ENCODE peak calls at places on chromosomes 6 and 20, in seven cellular contexts. Z is ovary, D is lower leg skin, X is testis, N is transverse colon, B is heart left ventricle, Q is sigmoid colon. F is an unnamed sample.

GRCh38 chr6:139323511-139324445 is 32.0 kb upstream of the TXLNB start:
- DNase-seq in D (peak; percentile 93), Q (peak; percentile 90), Z (peak; percentile 75), X (peak; percentile 78), N (peak; percentile 81), B (peak; percentile 78), F (peak; percentile 94)

GRCh38 chr20:35604444-35604750 is 11.2 kb upstream of the SPAG4 start:
- DNase-seq in Q (peak; percentile 60), Z (no peak), B (no peak), N (peak; percentile 65), X (no peak), D (no peak), F (no peak)

GRCh38 chr6:111573118-111573883 is 32.4 kb downstream of the TRAF3IP2 start:
- DNase-seq in N (no peak), B (no peak), Q (peak; percentile 73), X (peak; percentile 46), Z (peak; percentile 41), D (no peak), F (no peak)

GRCh38 chr6:164753517-164753916 is 555.9 kb downstream of the C6orf118 start:
- DNase-seq in X (no peak), N (no peak), D (no peak), Z (no peak), Q (no peak), B (no peak), F (peak; percentile 60)

GRCh38 chr6:19851273-19852089 is 14.3 kb downstream of the ID4 start:
- DNase-seq in N (peak; percentile 14), Q (no peak), X (peak; percentile 59), Z (no peak), D (no peak), B (no peak), F (no peak)

GRCh38 chr6:10205892-10206291 is 209.0 kb downstream of the TFAP2A start:
- DNase-seq in D (no peak), Q (no peak), Z (no peak), N (no peak), B (no peak), X (no peak), F (no peak)

GRCh38 chr20:7879883-7880282 is 60.4 kb downstream of the HAO1 start:
- DNase-seq in N (no peak), X (no peak), B (no peak), D (no peak), Q (no peak), Z (no peak), F (no peak)

GRCh38 chr20:50281831-50282591 is 91.4 kb downstream of the CEBPB start:
- DNase-seq in D (no peak), X (no peak), Q (no peak), N (no peak), Z (peak; percentile 41), B (no peak), F (no peak)

GRCh38 chr6:1176595-1176994 is 135.3 kb upstream of the FOXQ1 start:
- DNase-seq in X (no peak), D (no peak), Q (no peak), B (no peak), N (no peak), Z (no peak), F (no peak)

GRCh38 chr6:101226677-101227135 is 166.8 kb upstream of the GRIK2 start:
- DNase-seq in B (no peak), X (peak; percentile 29), Q (no peak), N (no peak), Z (no peak), D (no peak), F (no peak)

GRCh38 chr6:115887887-115888286 is 172.8 kb downstream of the FRK start:
- DNase-seq in Z (no peak), Q (no peak), B (no peak), D (no peak), N (no peak), X (no peak), F (no peak)

GRCh38 chr6:136753624-136754023 is 38.7 kb downstream of the MAP3K5 start:
- DNase-seq in D (no peak), X (no peak), Z (no peak), B (no peak), Q (no peak), N (peak; percentile 31), F (no peak)

GRCh38 chr6:136751991-136752390 is 40.3 kb downstream of the MAP3K5 start:
- DNase-seq in Z (no peak), Q (no peak), X (no peak), B (no peak), N (no peak), D (no peak), F (no peak)

GRCh38 chr6:136750821-136751220 is 41.5 kb downstream of the MAP3K5 start:
- DNase-seq in D (no peak), Q (no peak), N (no peak), B (no peak), X (no peak), Z (no peak), F (no peak)

GRCh38 chr6:136752554-136752953 is 39.7 kb downstream of the MAP3K5 start:
- DNase-seq in D (no peak), Q (no peak), N (peak; percentile 35), B (no peak), X (no peak), Z (no peak), F (no peak)

GRCh38 chr6:136751478-136751956 is 40.8 kb downstream of the MAP3K5 start:
- DNase-seq in Z (no peak), D (no peak), Q (no peak), B (no peak), N (peak; percentile 31), X (no peak), F (no peak)
- H3K4me3 ChIP-seq in Z (no peak overlapping the region), D (no peak overlapping the region), Q (no peak overlapping the region), B (no peak overlapping the region), N (no peak overlapping the region), X (no peak overlapping the region), F (no peak overlapping the region)

DNA sequence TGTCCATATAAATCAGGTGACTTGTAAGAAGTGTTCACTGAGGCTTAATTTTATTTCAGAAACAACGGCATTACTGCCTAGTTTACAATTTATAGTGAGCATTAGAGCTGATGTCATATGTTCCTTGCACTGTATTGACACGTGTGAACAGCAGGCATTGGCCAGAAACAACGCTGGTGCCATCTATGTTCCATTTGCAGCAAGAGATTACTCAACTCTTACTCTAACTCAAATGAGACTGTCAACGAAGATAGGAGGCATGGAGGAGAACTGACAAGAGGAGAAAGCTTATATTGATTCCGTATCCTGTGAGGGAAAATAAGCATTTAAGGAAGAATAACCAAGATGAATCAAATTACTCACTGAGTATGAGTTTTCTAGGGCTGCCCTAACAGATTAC is 48.4 kb downstream of the MTFR2 start:
- DNase-seq in X (no peak), D (no peak), Q (no peak), Z (no peak), N (no peak), B (no peak), F (no peak)
- TF ChIP-seq CTCF in X (no peak), D (no peak), Q (no peak), Z (no peak), N (no peak), B (no peak), F (no peak)

GRCh38 chr6:105591053-105591452 is 188.2 kb upstream of the PREP start:
- DNase-seq in X (no peak), Z (no peak), N (no peak), D (no peak), Q (no peak), B (no peak), F (no peak)

GRCh38 chr6:105594272-105594671 is 191.4 kb upstream of the PREP start:
- DNase-seq in Q (no peak), Z (no peak), D (no peak), B (no peak), N (no peak), X (no peak), F (no peak)

GRCh38 chr6:105593805-105594231 is 190.9 kb upstream of the PREP start:
- DNase-seq in X (no peak), N (no peak), B (no peak), Q (no peak), D (no peak), Z (no peak), F (no peak)

GRCh38 chr6:105593056-105593455 is 190.2 kb upstream of the PREP start:
- DNase-seq in Z (no peak), D (no peak), B (no peak), Q (no peak), N (no peak), X (no peak), F (no peak)

GRCh38 chr6:105592329-105592728 is 189.4 kb upstream of the PREP start:
- DNase-seq in D (no peak), Q (peak; percentile 70), X (no peak), Z (no peak), N (no peak), B (no peak), F (no peak)
- TF ChIP-seq POLR2A in D (no peak), Q (no peak), X (no peak), Z (no peak), N (no peak), B (no peak), F (no peak)

DNA sequence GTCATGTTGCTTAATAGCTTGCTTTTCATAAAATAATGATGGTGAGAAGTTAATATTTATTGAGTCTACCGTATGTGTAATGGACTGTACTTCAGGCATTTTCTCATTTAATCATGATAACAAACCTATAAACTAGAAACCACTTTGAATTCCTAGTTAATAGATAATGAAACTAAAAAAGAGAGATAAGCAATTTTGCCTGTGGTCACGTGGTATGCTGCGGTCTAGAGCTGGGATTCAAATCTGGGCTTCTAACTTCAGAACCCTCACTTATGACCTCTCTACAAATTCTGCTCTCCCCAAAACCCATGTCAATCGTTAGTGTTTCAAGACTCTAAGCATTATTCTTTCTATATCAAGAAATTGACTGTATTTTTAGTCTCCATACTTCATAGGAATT is 700.7 kb downstream of the PRKN start:
- DNase-seq in Q (no peak), X (no peak), D (no peak), B (no peak), N (no peak), Z (no peak), F (no peak)
- H3K4me3 ChIP-seq in Q (no peak overlapping the region), X (no peak overlapping the region), D (no peak overlapping the region), B (no peak overlapping the region), N (no peak overlapping the region), Z (no peak overlapping the region), F (no peak overlapping the region)

GRCh38 chr6:83518946-83519489 is 6.7 kb downstream of the PRSS35 start:
- DNase-seq in Q (no peak), D (no peak), B (no peak), X (no peak), Z (no peak), N (no peak), F (no peak)
- TF ChIP-seq CTCF in Q (no peak), D (no peak), B (no peak), X (peak; percentile 16), Z (no peak), N (no peak), F (no peak)

GRCh38 chr6:148746363-148747144 is at the start of gene UST:
- DNase-seq in B (peak; percentile 87), D (peak; percentile 97), Q (peak; percentile 96), N (peak; percentile 67), Z (peak; percentile 89), X (peak; percentile 89), F (peak; percentile 96)
- TF ChIP-seq POLR2A in B (no peak), D (no peak), Q (peak; percentile 34), N (peak; percentile 25), Z (peak; percentile 54), X (peak; percentile 33), F (no peak)